ENCODE peak calls at places on chromosomes 12 and 14, in four cellular contexts. E, A, P and Y are unnamed samples.

GRCh38 chr14:32009636-32010560 is 67.2 kb upstream of the ARHGAP5 start:
- DNase-seq in E (no peak), A (no peak), P (no peak), Y (no peak)

GRCh38 chr14:36516719-36517241 is 3.3 kb downstream of the NKX2-1 start:
- DNase-seq in E (no peak), A (no peak), P (peak), Y (no peak)

GRCh38 chr12:57761391-57761998 is 5.4 kb downstream of the CYP27B1 start:
- DNase-seq in E (no peak), A (no peak), P (no peak), Y (no peak)

GRCh38 chr12:76226397-76226796 is 121.8 kb downstream of the BBS10 start:
- DNase-seq in E (no peak), A (no peak), P (no peak), Y (no peak)

GRCh38 chr12:84712747-84713146 is 199.9 kb downstream of the SLC6A15 start:
- DNase-seq in E (no peak), A (no peak), P (no peak), Y (no peak)

GRCh38 chr12:129902371-129903091 is 1.3 kb downstream of the TMEM132D start:
- DNase-seq in E (no peak), A (no peak), P (no peak), Y (no peak)

GRCh38 chr14:106455026-106455425 is 928.6 kb downstream of the TMEM121 start:
- DNase-seq in E (no peak), A (no peak), P (no peak), Y (no peak)

GRCh38 chr12:131010376-131011131 is 56.8 kb downstream of the ADGRD1 start:
- DNase-seq in E (no peak), A (no peak), P (no peak), Y (no peak)

GRCh38 chr12:109544955-109545531 is 28.3 kb downstream of the MMAB start:
- DNase-seq in E (no peak), A (no peak), P (peak), Y (no peak)

GRCh38 chr12:124527861-124528561 is 39.4 kb downstream of the NCOR2 start:
- DNase-seq in E (no peak), A (peak), P (peak), Y (no peak)

GRCh38 chr14:70339970-70340369 is 19.5 kb downstream of the COX16 start:
- DNase-seq in E (no peak), A (no peak), P (no peak), Y (no peak)

GRCh38 chr12:31362759-31363415 is 36.9 kb upstream of the SINHCAF start:
- DNase-seq in E (peak), A (no peak), P (no peak), Y (no peak)
- TF ChIP-seq CTCF in E (peak), A (no peak), P (no peak), Y (no peak)

DNA sequence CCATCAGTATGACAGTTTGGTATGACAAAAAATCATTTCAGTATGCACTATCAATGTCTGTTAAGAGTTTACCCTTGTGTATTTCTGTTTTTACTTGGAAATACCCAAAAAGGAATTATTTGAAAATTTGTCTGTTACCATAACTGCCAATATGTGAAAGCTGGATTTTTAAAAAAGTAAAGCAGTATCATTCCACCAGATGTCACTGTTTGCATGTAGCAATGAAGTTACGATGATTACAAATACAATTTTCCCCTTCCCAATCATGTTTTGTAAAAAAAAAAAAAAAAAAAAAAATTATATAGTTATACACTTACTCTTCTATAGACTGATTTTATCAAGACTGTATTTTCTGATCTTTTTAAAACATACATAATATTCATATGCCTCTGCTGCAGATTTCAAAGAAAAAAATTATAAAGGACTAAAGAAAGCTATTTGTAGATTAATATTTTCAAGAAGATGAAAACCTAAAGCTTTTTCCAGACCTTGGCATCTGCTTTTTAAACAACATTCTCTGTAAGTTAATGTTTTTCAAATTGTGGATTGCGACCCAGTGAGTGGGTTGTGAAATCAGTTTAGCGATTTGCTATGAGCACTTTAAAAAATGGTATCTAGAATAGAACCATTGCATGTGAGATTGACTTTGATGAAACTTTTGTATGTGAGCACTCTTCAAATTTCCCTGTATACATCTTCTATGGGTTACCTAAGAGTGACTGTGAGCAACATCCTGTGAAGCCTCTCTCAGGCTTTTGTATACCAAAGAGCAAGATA is 114.2 kb downstream of the TTC6 start:
- DNase-seq in E (no peak), A (no peak), P (no peak), Y (no peak)
- TF ChIP-seq CTCF in E (peak), A (peak), P (no peak), Y (peak)

GRCh38 chr12:7190268-7191055 is 976 bp downstream of the PEX5 start:
- DNase-seq in E (peak), A (peak), P (peak), Y (no peak)

GRCh38 chr12:7188557-7189397 is 709 bp upstream of the PEX5 start:
- DNase-seq in E (peak), A (peak), P (peak), Y (no peak)

GRCh38 chr12:7189398-7190267 is at the start of gene PEX5:
- DNase-seq in E (peak), A (peak), P (peak), Y (peak)
- TF ChIP-seq CTCF in E (no peak), A (no peak), P (no peak), Y (no peak)

DNA sequence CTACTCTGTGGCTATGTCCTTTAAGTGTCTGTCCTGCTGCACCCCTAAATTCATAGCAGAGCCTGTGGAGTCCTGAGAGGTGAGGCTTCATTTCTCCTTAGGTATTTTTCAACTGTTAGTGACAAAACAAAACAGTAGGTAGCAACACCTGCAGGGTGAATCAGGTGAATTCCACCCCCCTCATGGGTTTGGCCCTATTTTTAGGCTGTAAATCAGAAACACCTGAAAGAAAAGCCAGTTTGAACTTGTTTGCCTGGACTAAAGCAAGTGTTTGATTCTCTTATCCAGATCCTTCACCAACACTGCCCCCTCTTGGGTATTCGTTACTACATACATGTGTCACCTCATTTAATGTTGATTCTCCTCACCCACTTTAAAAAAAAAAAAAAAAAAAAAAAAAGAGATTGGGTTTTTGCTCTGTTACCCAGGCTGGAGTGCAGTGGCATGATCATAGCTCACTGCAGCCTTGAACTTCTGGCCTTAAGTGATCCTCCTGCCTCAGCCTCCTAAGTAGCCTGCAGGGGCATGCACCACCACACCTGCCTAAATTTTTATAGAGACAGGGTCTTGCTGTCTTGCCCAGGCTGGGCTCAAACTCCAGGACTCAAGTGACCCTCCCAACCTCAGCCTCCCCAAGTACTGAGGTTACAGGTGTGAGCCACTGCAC is 10.3 kb downstream of the TBPL2 start:
- DNase-seq in E (peak), A (no peak), P (no peak), Y (no peak)
- TF ChIP-seq CTCF in E (peak), A (peak), P (no peak), Y (peak)

GRCh38 chr12:45547822-45548221 is 181.7 kb upstream of the ARID2 start:
- DNase-seq in E (no peak), A (no peak), P (no peak), Y (no peak)
- TF ChIP-seq CTCF in E (no peak), A (no peak), P (no peak), Y (no peak)

GRCh38 chr12:98544741-98545140 is 29.4 kb downstream of the TMPO start:
- DNase-seq in E (no peak), A (no peak), P (no peak), Y (no peak)

GRCh38 chr12:98549371-98550110 is 34.2 kb downstream of the TMPO start:
- DNase-seq in E (no peak), A (no peak), P (no peak), Y (no peak)

GRCh38 chr12:98538031-98538430 is 22.6 kb downstream of the TMPO start:
- DNase-seq in E (no peak), A (no peak), P (no peak), Y (no peak)

GRCh38 chr12:98543701-98544100 is 28.3 kb downstream of the TMPO start:
- DNase-seq in E (no peak), A (no peak), P (no peak), Y (no peak)
- TF ChIP-seq CTCF in E (no peak), A (no peak), P (no peak), Y (no peak)

DNA sequence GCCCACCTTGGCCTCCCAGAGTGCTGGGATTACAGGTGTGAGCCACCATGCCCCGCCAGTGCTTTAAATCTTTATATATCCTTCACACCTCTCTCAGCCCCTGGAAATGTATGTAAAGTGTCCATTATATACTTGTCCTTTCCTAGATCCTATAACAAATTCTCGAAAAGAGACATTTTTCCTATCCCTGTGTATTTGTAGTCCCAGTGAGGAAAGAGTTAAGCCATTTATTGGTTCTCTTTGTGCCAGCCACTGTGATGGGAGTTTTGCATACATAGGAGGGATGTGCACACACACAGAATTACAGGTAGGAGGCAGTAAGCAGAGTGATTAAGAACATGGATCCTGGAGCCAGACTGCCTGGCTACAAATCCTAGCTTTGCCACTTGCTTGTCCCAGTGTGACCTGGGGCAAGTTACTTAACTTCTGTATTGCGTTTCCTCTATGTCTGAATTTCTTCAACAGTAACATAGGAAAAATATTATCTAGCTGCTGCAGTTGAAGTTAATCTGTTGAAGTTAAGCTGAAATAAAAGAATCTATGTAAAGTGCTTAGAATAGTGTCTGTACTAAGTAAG is 2.1 kb upstream of the RABGGTA start:
- DNase-seq in E (no peak), A (peak), P (no peak), Y (no peak)
- TF ChIP-seq CTCF in E (no peak), A (no peak), P (no peak), Y (no peak)

DNA sequence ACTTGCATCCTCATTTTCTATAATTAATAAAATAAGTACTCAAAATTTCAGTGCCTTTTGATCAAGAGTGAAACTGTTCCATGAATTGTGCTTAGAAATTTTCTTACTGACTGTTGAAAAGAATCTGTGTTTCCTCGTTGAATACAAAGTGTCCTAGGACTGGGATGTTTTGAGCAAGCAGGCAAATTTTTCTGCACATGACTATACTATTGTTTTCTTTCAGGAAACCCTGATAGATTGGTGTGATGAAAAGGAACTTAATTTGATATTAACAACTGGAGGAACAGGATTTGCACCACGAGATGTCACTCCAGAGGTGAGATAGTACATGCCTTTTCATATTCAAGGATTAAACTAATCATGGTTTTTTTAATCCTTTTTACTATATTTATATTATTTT is 316.3 kb downstream of the GPHN start:
- DNase-seq in E (no peak), A (no peak), P (no peak), Y (no peak)
- TF ChIP-seq CTCF in E (no peak), A (no peak), P (no peak), Y (no peak)

GRCh38 chr12:64273527-64274403 is 51.7 kb upstream of the KICS2 start:
- DNase-seq in E (peak), A (no peak), P (no peak), Y (no peak)
- TF ChIP-seq CTCF in E (peak), A (peak), P (peak), Y (no peak)

DNA sequence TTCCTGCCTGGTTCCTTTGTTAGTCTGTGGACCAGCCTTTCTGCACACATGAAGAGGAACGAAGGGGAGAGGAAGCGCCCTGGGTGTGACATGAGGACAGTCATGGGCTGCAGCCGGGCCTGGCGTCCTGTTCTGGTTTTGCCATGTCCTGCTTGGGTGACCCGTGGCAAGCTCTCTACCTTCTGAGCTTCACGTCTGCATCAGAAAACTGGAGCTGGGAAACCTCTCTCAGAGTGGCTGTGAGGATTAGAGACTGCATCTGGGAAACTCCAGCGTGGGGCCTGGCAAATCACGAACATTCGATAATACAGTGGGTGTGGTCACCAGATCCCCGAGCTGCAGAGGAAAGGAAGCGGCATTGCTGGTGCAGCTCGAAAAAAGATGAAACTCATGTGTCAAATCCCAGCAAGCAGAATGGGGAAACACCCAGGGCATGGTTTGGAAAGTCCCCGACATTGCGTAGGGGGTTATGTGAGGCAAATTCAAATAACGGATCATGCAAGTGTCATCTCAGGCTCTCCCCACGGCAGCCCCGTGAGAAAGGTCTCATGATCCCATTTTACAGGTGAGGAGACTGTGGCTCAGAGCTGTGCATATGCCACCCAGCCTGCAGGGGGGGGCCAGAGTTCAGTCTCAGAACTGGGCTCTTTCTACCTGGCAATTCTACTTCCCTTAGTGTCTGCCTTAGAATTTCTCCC is 98.2 kb upstream of the VRK1 start:
- DNase-seq in E (no peak), A (no peak), P (no peak), Y (no peak)
- TF ChIP-seq CTCF in E (no peak), A (no peak), P (no peak), Y (no peak)